ENCODE peak calls at places on chromosomes 16 and 17, in nine cellular contexts. Z is activated naive CD4-positive, alpha-beta T cell treated with anti-CD3 and anti-CD28 coated beads, Interleukin-2, amount 50 U/mL, for 16 hours; K is activated T-helper 9 cell treated with anti-CD3 and anti-CD28 coated beads, Interleukin-2, amount 50 U/mL, for 16 hours; G is right cardiac atrium; H is GM23248; C is activated CD4-positive, alpha-beta T cell treated with anti-CD3 and anti-CD28 coated beads, Interleukin-2, amount 50 U/mL, for 48 hours; T is HFFc6; Y is mesothelial cell of epicardium; W is neural crest cell. D is an unnamed sample.

GRCh38 chr17:61463068-61463980 is 11.1 kb downstream of the TBX4 start:
- DNase-seq in Z (no peak), K (no peak), G (no peak), H (no peak), C (no peak), T (no peak), Y (no peak), W (no peak), D (no peak)

GRCh38 chr17:5758651-5759050 is 174.3 kb upstream of the NLRP1 start:
- DNase-seq in Z (no peak), K (no peak), G (no peak), H (no peak), C (peak; percentile 2), T (peak; percentile 76), Y (no peak), W (no peak), D (no peak)

GRCh38 chr17:16516594-16517018 is 24.6 kb upstream of the LRRC75A start:
- DNase-seq in Z (no peak), K (no peak), G (peak; percentile 25), H (peak; percentile 75), C (no peak), T (peak; percentile 40), Y (peak; percentile 47), W (peak; percentile 17), D (no peak)

GRCh38 chr16:2500634-2500936 is 13.2 kb upstream of the ATP6V0C start:
- DNase-seq in Z (no peak), K (no peak), G (no peak), H (no peak), C (no peak), T (no peak), Y (no peak), W (no peak), D (no peak)

GRCh38 chr16:6048017-6048416 is 950.4 kb upstream of the EEF2KMT start:
- DNase-seq in Z (no peak), K (no peak), G (no peak), H (no peak), C (no peak), T (no peak), Y (no peak), W (no peak), D (no peak)

GRCh38 chr17:72592242-72592966 is 471.6 kb downstream of the SOX9 start:
- DNase-seq in Z (peak; percentile 22), K (peak; percentile 27), G (peak; percentile 68), H (peak; percentile 90), C (peak; percentile 67), T (peak; percentile 71), Y (peak; percentile 85), W (peak; percentile 84), D (peak; percentile 64)

GRCh38 chr16:13939821-13940220 is 19.9 kb downstream of the ERCC4 start:
- DNase-seq in Z (no peak), K (no peak), G (no peak), H (peak; percentile 33), C (no peak), T (peak; percentile 17), Y (no peak), W (no peak), D (no peak)

GRCh38 chr17:27414271-27414670 is 42.0 kb upstream of the KSR1 start:
- DNase-seq in Z (no peak), K (no peak), G (no peak), H (peak; percentile 29), C (no peak), T (no peak), Y (no peak), W (no peak), D (no peak)

GRCh38 chr17:57832711-57833596 is 16.9 kb downstream of the MRPS23 start:
- DNase-seq in Z (peak; percentile 68), K (peak; percentile 41), G (peak; percentile 74), H (peak; percentile 89), C (peak; percentile 65), T (peak; percentile 63), Y (peak; percentile 72), W (peak; percentile 73), D (peak; percentile 49)

GRCh38 chr17:11324846-11325420 is 83.9 kb downstream of the SHISA6 start:
- DNase-seq in Z (no peak), K (no peak), G (no peak), H (no peak), C (no peak), T (no peak), Y (no peak), W (no peak), D (no peak)

GRCh38 chr17:28147026-28147425 is 104.5 kb downstream of the NLK start:
- DNase-seq in Z (no peak), K (no peak), G (no peak), H (no peak), C (no peak), T (no peak), Y (no peak), W (no peak), D (no peak)

GRCh38 chr16:2477327-2477726 is 2.4 kb downstream of the TBC1D24 start:
- DNase-seq in Z (no peak), K (no peak), G (no peak), H (no peak), C (no peak), T (no peak), Y (no peak), W (no peak), D (no peak)

GRCh38 chr17:1989135-1989534 is 36.0 kb downstream of the RTN4RL1 start:
- DNase-seq in Z (no peak), K (no peak), G (peak; percentile 60), H (peak; percentile 98), C (no peak), T (peak; percentile 91), Y (no peak), W (no peak), D (no peak)

GRCh38 chr17:47729486-47729885 is 3.5 kb upstream of the TBX21 start:
- DNase-seq in Z (peak; percentile 9), K (no peak), G (no peak), H (no peak), C (no peak), T (no peak), Y (no peak), W (no peak), D (no peak)

GRCh38 chr17:48055531-48056245 is 7.5 kb downstream of the NFE2L1 start:
- DNase-seq in Z (peak; percentile 49), K (peak; percentile 27), G (no peak), H (peak; percentile 86), C (peak; percentile 58), T (peak; percentile 35), Y (no peak), W (no peak), D (peak; percentile 97)

GRCh38 chr17:12077773-12078172 is 57.1 kb downstream of the MAP2K4 start:
- DNase-seq in Z (no peak), K (no peak), G (no peak), H (no peak), C (no peak), T (no peak), Y (no peak), W (no peak), D (no peak)

GRCh38 chr16:10765772-10766171 is 22.1 kb downstream of the NUBP1 start:
- DNase-seq in Z (no peak), K (no peak), G (no peak), H (no peak), C (no peak), T (no peak), Y (no peak), W (no peak), D (no peak)

GRCh38 chr16:77657016-77657415 is 65.3 kb upstream of the NUDT7 start:
- DNase-seq in Z (no peak), K (no peak), G (no peak), H (peak; percentile 23), C (no peak), T (no peak), Y (no peak), W (no peak), D (no peak)

GRCh38 chr16:30355144-30355953 is at the start of gene CD2BP2:
- DNase-seq in Z (peak; percentile 86), K (peak; percentile 82), G (peak; percentile 98), H (peak; percentile 100), C (peak; percentile 91), T (peak; percentile 99), Y (peak; percentile 91), W (peak; percentile 84), D (peak; percentile 100)

GRCh38 chr16:2761472-2761871 is 9.0 kb downstream of the SRRM2 start:
- DNase-seq in Z (no peak), K (no peak), G (no peak), H (no peak), C (no peak), T (no peak), Y (no peak), W (no peak), D (no peak)

GRCh38 chr17:34337701-34338100 is 18.5 kb downstream of the CCL8 start:
- DNase-seq in Z (no peak), K (no peak), G (no peak), H (no peak), C (no peak), T (no peak), Y (no peak), W (no peak), D (no peak)

GRCh38 chr17:70976447-70976846 is 807.1 kb downstream of the KCNJ2 start:
- DNase-seq in Z (no peak), K (no peak), G (no peak), H (no peak), C (no peak), T (no peak), Y (no peak), W (no peak), D (no peak)

GRCh38 chr16:23650674-23651073 is 9.4 kb downstream of the DCTN5 start:
- DNase-seq in Z (no peak), K (no peak), G (no peak), H (no peak), C (no peak), T (no peak), Y (no peak), W (no peak), D (no peak)

GRCh38 chr16:10964891-10965326 is 20.5 kb downstream of the CLEC16A start:
- DNase-seq in Z (peak; percentile 59), K (peak; percentile 46), G (no peak), H (no peak), C (peak; percentile 60), T (no peak), Y (no peak), W (no peak), D (no peak)

GRCh38 chr17:79861371-79862216 is 22.4 kb upstream of the CBX4 start:
- DNase-seq in Z (no peak), K (no peak), G (no peak), H (no peak), C (no peak), T (no peak), Y (no peak), W (no peak), D (no peak)

GRCh38 chr17:2064511-2064910 is 9.6 kb downstream of the HIC1 start:
- DNase-seq in Z (no peak), K (no peak), G (no peak), H (no peak), C (no peak), T (no peak), Y (no peak), W (no peak), D (no peak)

GRCh38 chr17:65100316-65101140 is 36.6 kb upstream of the RGS9 start:
- DNase-seq in Z (peak; percentile 79), K (peak; percentile 76), G (peak; percentile 88), H (peak; percentile 82), C (peak; percentile 76), T (peak; percentile 30), Y (peak; percentile 93), W (peak; percentile 76), D (peak; percentile 72)

GRCh38 chr16:72552675-72553074 is 380.7 kb upstream of the PMFBP1 start:
- DNase-seq in Z (no peak), K (no peak), G (no peak), H (peak; percentile 4), C (no peak), T (no peak), Y (no peak), W (no peak), D (no peak)

GRCh38 chr17:52744179-52744578 is 585.7 kb upstream of the CA10 start:
- DNase-seq in Z (no peak), K (no peak), G (no peak), H (no peak), C (no peak), T (no peak), Y (no peak), W (no peak), D (no peak)

GRCh38 chr17:76586741-76587487 is 1.3 kb upstream of the ST6GALNAC2 start:
- DNase-seq in Z (no peak), K (no peak), G (no peak), H (no peak), C (no peak), T (no peak), Y (no peak), W (no peak), D (no peak)

GRCh38 chr16:324451-325334 is 27.8 kb downstream of the AXIN1 start:
- DNase-seq in Z (peak; percentile 43), K (peak; percentile 52), G (no peak), H (no peak), C (peak; percentile 51), T (no peak), Y (no peak), W (no peak), D (no peak)

D was measured in NCI-H460.